ENCODE peak calls at places on chromosome 2, in nine cellular contexts. One of them, this sample, is unnamed. For H3K27me3, the result is how much of the 10 kb centered on the place peaks cover.

GRCh38 chr2:196370386-196370785 is 199.0 kb upstream of the STK17B start:
- DNase-seq in ovary: no peak
- DNase-seq in uterus: no peak
- DNase-seq in MM.1S: no peak
- DNase-seq in HCT116: no peak
- DNase-seq in lower lobe of right lung: no peak
- DNase-seq in endodermal cell: peak
- DNase-seq in heart right ventricle: no peak
- DNase-seq in bronchial epithelial cell: peak
- DNase-seq in this sample: no peak

GRCh38 chr2:182883451-182883850 is 17.0 kb upstream of the FRZB start:
- DNase-seq in ovary: no peak
- DNase-seq in uterus: no peak
- DNase-seq in MM.1S: no peak
- DNase-seq in HCT116: no peak
- DNase-seq in lower lobe of right lung: no peak
- DNase-seq in endodermal cell: no peak
- DNase-seq in heart right ventricle: no peak
- DNase-seq in bronchial epithelial cell: no peak
- DNase-seq in this sample: no peak

GRCh38 chr2:30514134-30514860 is 67.3 kb downstream of the LCLAT1 start:
- DNase-seq in ovary: no peak
- DNase-seq in uterus: no peak
- DNase-seq in MM.1S: no peak
- DNase-seq in HCT116: no peak
- DNase-seq in lower lobe of right lung: no peak
- DNase-seq in endodermal cell: no peak
- DNase-seq in heart right ventricle: no peak
- DNase-seq in bronchial epithelial cell: peak
- DNase-seq in this sample: peak

GRCh38 chr2:111624401-111625156 is 259.4 kb downstream of the ANAPC1 start:
- DNase-seq in ovary: no peak
- DNase-seq in uterus: no peak
- DNase-seq in MM.1S: no peak
- DNase-seq in HCT116: no peak
- DNase-seq in lower lobe of right lung: no peak
- DNase-seq in endodermal cell: no peak
- DNase-seq in heart right ventricle: no peak
- DNase-seq in bronchial epithelial cell: peak
- DNase-seq in this sample: no peak

GRCh38 chr2:8230466-8230865 is 451.4 kb upstream of the ID2 start:
- DNase-seq in ovary: no peak
- DNase-seq in uterus: no peak
- DNase-seq in MM.1S: no peak
- DNase-seq in HCT116: no peak
- DNase-seq in lower lobe of right lung: no peak
- DNase-seq in endodermal cell: no peak
- DNase-seq in heart right ventricle: no peak
- DNase-seq in bronchial epithelial cell: no peak
- DNase-seq in this sample: no peak

GRCh38 chr2:71932780-71933466 is 214.7 kb downstream of the CYP26B1 start:
- DNase-seq in ovary: no peak
- DNase-seq in uterus: no peak
- DNase-seq in MM.1S: no peak
- DNase-seq in HCT116: no peak
- DNase-seq in lower lobe of right lung: no peak
- DNase-seq in endodermal cell: peak
- DNase-seq in heart right ventricle: no peak
- DNase-seq in bronchial epithelial cell: no peak
- DNase-seq in this sample: no peak

GRCh38 chr2:240960963-240961876 is 37.2 kb upstream of the SNED1 start:
- DNase-seq in ovary: no peak
- DNase-seq in uterus: no peak
- DNase-seq in MM.1S: no peak
- DNase-seq in HCT116: no peak
- DNase-seq in lower lobe of right lung: no peak
- DNase-seq in endodermal cell: peak
- DNase-seq in heart right ventricle: no peak
- DNase-seq in bronchial epithelial cell: no peak
- DNase-seq in this sample: no peak

GRCh38 chr2:95382686-95383634 is 19.5 kb upstream of the FAHD2A start:
- DNase-seq in ovary: no peak
- DNase-seq in uterus: no peak
- DNase-seq in MM.1S: no peak
- DNase-seq in HCT116: no peak
- DNase-seq in lower lobe of right lung: no peak
- DNase-seq in endodermal cell: no peak
- DNase-seq in heart right ventricle: no peak
- DNase-seq in bronchial epithelial cell: no peak
- DNase-seq in this sample: no peak

GRCh38 chr2:101120124-101120996 is 30.8 kb downstream of the TBC1D8 start:
- DNase-seq in ovary: no peak
- DNase-seq in uterus: peak
- DNase-seq in MM.1S: no peak
- DNase-seq in HCT116: peak
- DNase-seq in lower lobe of right lung: peak
- DNase-seq in endodermal cell: no peak
- DNase-seq in heart right ventricle: peak
- DNase-seq in bronchial epithelial cell: peak
- DNase-seq in this sample: no peak

GRCh38 chr2:171703574-171704347 is 16.5 kb downstream of the DYNC1I2 start:
- DNase-seq in ovary: no peak
- DNase-seq in uterus: no peak
- DNase-seq in MM.1S: peak
- DNase-seq in HCT116: peak
- DNase-seq in lower lobe of right lung: no peak
- DNase-seq in endodermal cell: no peak
- DNase-seq in heart right ventricle: no peak
- DNase-seq in bronchial epithelial cell: peak
- DNase-seq in this sample: no peak

GRCh38 chr2:226087051-226087450 is 687.5 kb downstream of the NYAP2 start:
- DNase-seq in ovary: no peak
- DNase-seq in uterus: no peak
- DNase-seq in MM.1S: no peak
- DNase-seq in HCT116: no peak
- DNase-seq in lower lobe of right lung: no peak
- DNase-seq in endodermal cell: no peak
- DNase-seq in heart right ventricle: no peak
- DNase-seq in bronchial epithelial cell: no peak
- DNase-seq in this sample: no peak

GRCh38 chr2:56199492-56199891 is 15.7 kb downstream of the CCDC85A start:
- DNase-seq in ovary: no peak
- DNase-seq in uterus: no peak
- DNase-seq in MM.1S: no peak
- DNase-seq in HCT116: no peak
- DNase-seq in lower lobe of right lung: no peak
- DNase-seq in endodermal cell: no peak
- DNase-seq in heart right ventricle: no peak
- DNase-seq in bronchial epithelial cell: peak
- DNase-seq in this sample: no peak

GRCh38 chr2:57701391-57701791 is 345.2 kb upstream of the VRK2 start:
- DNase-seq in ovary: no peak
- DNase-seq in uterus: no peak
- DNase-seq in MM.1S: no peak
- DNase-seq in HCT116: no peak
- DNase-seq in lower lobe of right lung: no peak
- DNase-seq in endodermal cell: peak
- DNase-seq in heart right ventricle: no peak
- DNase-seq in bronchial epithelial cell: no peak
- DNase-seq in this sample: no peak

GRCh38 chr2:101830555-101830954 is 133.0 kb downstream of the MAP4K4 start:
- DNase-seq in ovary: no peak
- DNase-seq in uterus: no peak
- DNase-seq in MM.1S: no peak
- DNase-seq in HCT116: no peak
- DNase-seq in lower lobe of right lung: no peak
- DNase-seq in endodermal cell: no peak
- DNase-seq in heart right ventricle: no peak
- DNase-seq in bronchial epithelial cell: peak
- DNase-seq in this sample: peak

GRCh38 chr2:102736174-102736606 is 25.6 kb upstream of the TMEM182 start:
- DNase-seq in ovary: no peak
- DNase-seq in uterus: no peak
- DNase-seq in MM.1S: peak
- DNase-seq in HCT116: no peak
- DNase-seq in lower lobe of right lung: no peak
- DNase-seq in endodermal cell: no peak
- DNase-seq in heart right ventricle: no peak
- DNase-seq in bronchial epithelial cell: peak
- DNase-seq in this sample: no peak

GRCh38 chr2:17625446-17625845 is 85.0 kb downstream of the VSNL1 start:
- DNase-seq in ovary: no peak
- DNase-seq in uterus: no peak
- DNase-seq in MM.1S: no peak
- DNase-seq in HCT116: no peak
- DNase-seq in lower lobe of right lung: no peak
- DNase-seq in endodermal cell: no peak
- DNase-seq in heart right ventricle: no peak
- DNase-seq in bronchial epithelial cell: no peak
- DNase-seq in this sample: no peak

GRCh38 chr2:43846140-43846793 is 7.5 kb downstream of the ABCG8 start:
- DNase-seq in ovary: no peak
- DNase-seq in uterus: no peak
- DNase-seq in MM.1S: no peak
- DNase-seq in HCT116: no peak
- DNase-seq in lower lobe of right lung: no peak
- DNase-seq in endodermal cell: peak
- DNase-seq in heart right ventricle: no peak
- DNase-seq in bronchial epithelial cell: no peak
- DNase-seq in this sample: no peak

GRCh38 chr2:28390241-28390856 is 2.3 kb upstream of the FOSL2 start:
- DNase-seq in ovary: peak
- DNase-seq in uterus: peak
- DNase-seq in MM.1S: peak
- DNase-seq in HCT116: peak
- DNase-seq in lower lobe of right lung: peak
- DNase-seq in endodermal cell: peak
- DNase-seq in heart right ventricle: peak
- DNase-seq in bronchial epithelial cell: peak
- DNase-seq in this sample: peak

GRCh38 chr2:109381327-109381820 is 232.4 kb downstream of the SEPTIN10 start:
- DNase-seq in ovary: peak
- DNase-seq in uterus: no peak
- DNase-seq in MM.1S: no peak
- DNase-seq in HCT116: no peak
- DNase-seq in lower lobe of right lung: no peak
- DNase-seq in endodermal cell: peak
- DNase-seq in heart right ventricle: no peak
- DNase-seq in bronchial epithelial cell: no peak
- DNase-seq in this sample: no peak

GRCh38 chr2:101018934-101019333 is 16.8 kb downstream of the RPL31 start:
- DNase-seq in ovary: no peak
- DNase-seq in uterus: no peak
- DNase-seq in MM.1S: no peak
- DNase-seq in HCT116: no peak
- DNase-seq in lower lobe of right lung: no peak
- DNase-seq in endodermal cell: no peak
- DNase-seq in heart right ventricle: no peak
- DNase-seq in bronchial epithelial cell: no peak
- DNase-seq in this sample: no peak

GRCh38 chr2:169210917-169211316 is 141.6 kb downstream of the DHRS9 start:
- DNase-seq in ovary: no peak
- DNase-seq in uterus: no peak
- DNase-seq in MM.1S: no peak
- DNase-seq in HCT116: no peak
- DNase-seq in lower lobe of right lung: no peak
- DNase-seq in endodermal cell: no peak
- DNase-seq in heart right ventricle: no peak
- DNase-seq in bronchial epithelial cell: no peak
- DNase-seq in this sample: no peak

GRCh38 chr2:120914839-120915521 is 179.3 kb downstream of the GLI2 start:
- DNase-seq in ovary: peak
- DNase-seq in uterus: peak
- DNase-seq in MM.1S: no peak
- DNase-seq in HCT116: no peak
- DNase-seq in lower lobe of right lung: peak
- DNase-seq in endodermal cell: peak
- DNase-seq in heart right ventricle: peak
- DNase-seq in bronchial epithelial cell: peak
- DNase-seq in this sample: no peak

GRCh38 chr2:105325389-105325963 is 4.1 kb downstream of the TGFBRAP1 start:
- DNase-seq in ovary: no peak
- DNase-seq in uterus: no peak
- DNase-seq in MM.1S: no peak
- DNase-seq in HCT116: no peak
- DNase-seq in lower lobe of right lung: no peak
- DNase-seq in endodermal cell: no peak
- DNase-seq in heart right ventricle: no peak
- DNase-seq in bronchial epithelial cell: no peak
- DNase-seq in this sample: no peak

GRCh38 chr2:23380562-23381065 is 4.4 kb upstream of the KLHL29 start:
- DNase-seq in ovary: no peak
- DNase-seq in uterus: no peak
- DNase-seq in MM.1S: peak
- DNase-seq in HCT116: no peak
- DNase-seq in lower lobe of right lung: no peak
- DNase-seq in endodermal cell: no peak
- DNase-seq in heart right ventricle: no peak
- DNase-seq in bronchial epithelial cell: no peak
- DNase-seq in this sample: peak
- H3K4me3 ChIP-seq in ovary: no peak
- H3K4me3 ChIP-seq in uterus: no peak
- H3K4me3 ChIP-seq in MM.1S: no peak
- H3K4me3 ChIP-seq in HCT116: peak
- H3K4me3 ChIP-seq in lower lobe of right lung: peak
- H3K4me3 ChIP-seq in endodermal cell: no peak
- H3K4me3 ChIP-seq in heart right ventricle: no peak
- H3K4me3 ChIP-seq in bronchial epithelial cell: peak
- H3K4me3 ChIP-seq in this sample: peak

GRCh38 chr2:45005261-45006002 is 3.8 kb downstream of the SIX2 start:
- DNase-seq in ovary: no peak
- DNase-seq in uterus: no peak
- DNase-seq in MM.1S: no peak
- DNase-seq in HCT116: no peak
- DNase-seq in lower lobe of right lung: no peak
- DNase-seq in endodermal cell: no peak
- DNase-seq in heart right ventricle: no peak
- DNase-seq in bronchial epithelial cell: no peak
- DNase-seq in this sample: no peak
- H3K27me3 ChIP-seq in ovary: under half
- H3K27me3 ChIP-seq in uterus: under half
- H3K27me3 ChIP-seq in MM.1S: under half
- H3K27me3 ChIP-seq in HCT116: under half
- H3K27me3 ChIP-seq in lower lobe of right lung: half or more
- H3K27me3 ChIP-seq in endodermal cell: half or more
- H3K27me3 ChIP-seq in heart right ventricle: half or more
- H3K27me3 ChIP-seq in bronchial epithelial cell: under half
- H3K27me3 ChIP-seq in this sample: under half

GRCh38 chr2:145546091-145546490 is 1026.2 kb upstream of the ZEB2 start:
- DNase-seq in ovary: no peak
- DNase-seq in uterus: no peak
- DNase-seq in MM.1S: no peak
- DNase-seq in HCT116: peak
- DNase-seq in lower lobe of right lung: no peak
- DNase-seq in endodermal cell: no peak
- DNase-seq in heart right ventricle: no peak
- DNase-seq in bronchial epithelial cell: no peak
- DNase-seq in this sample: no peak
- TF ChIP-seq CTCF in ovary: no peak
- TF ChIP-seq CTCF in uterus: no peak
- TF ChIP-seq CTCF in MM.1S: no peak
- TF ChIP-seq CTCF in HCT116: peak
- TF ChIP-seq CTCF in lower lobe of right lung: no peak
- TF ChIP-seq CTCF in endodermal cell: peak
- TF ChIP-seq CTCF in heart right ventricle: no peak
- TF ChIP-seq CTCF in bronchial epithelial cell: no peak
- TF ChIP-seq CTCF in this sample: no peak

GRCh38 chr2:133422946-133423345 is 145.3 kb downstream of the NCKAP5 start:
- DNase-seq in ovary: no peak
- DNase-seq in uterus: no peak
- DNase-seq in MM.1S: no peak
- DNase-seq in HCT116: no peak
- DNase-seq in lower lobe of right lung: no peak
- DNase-seq in endodermal cell: peak
- DNase-seq in heart right ventricle: no peak
- DNase-seq in bronchial epithelial cell: peak
- DNase-seq in this sample: no peak
- H3K4me3 ChIP-seq in ovary: no peak
- H3K4me3 ChIP-seq in uterus: no peak
- H3K4me3 ChIP-seq in MM.1S: no peak
- H3K4me3 ChIP-seq in HCT116: no peak
- H3K4me3 ChIP-seq in lower lobe of right lung: no peak
- H3K4me3 ChIP-seq in endodermal cell: no peak
- H3K4me3 ChIP-seq in heart right ventricle: no peak
- H3K4me3 ChIP-seq in bronchial epithelial cell: no peak
- H3K4me3 ChIP-seq in this sample: no peak